ENCODE peak calls at places on chromosomes 1 and 21, in five cellular contexts. V is right atrium auricular region; G is breast epithelium; T is prostate gland; D is CD8-positive, alpha-beta memory T cell. A is an unnamed sample.

GRCh38 chr21:45281411-45282282 is 6.0 kb downstream of the POFUT2 start:
- DNase-seq in V (no peak), G (peak; percentile 50), T (no peak), D (no peak), A (no peak)

GRCh38 chr1:22641906-22642636 is 1.4 kb upstream of the C1QC start:
- DNase-seq in V (peak; percentile 76), G (peak; percentile 80), T (peak; percentile 77), D (peak; percentile 44), A (no peak)

GRCh38 chr1:22414244-22414751 is 37.4 kb upstream of the ZBTB40 start:
- DNase-seq in V (no peak), G (peak; percentile 77), T (peak; percentile 86), D (no peak), A (no peak)

GRCh38 chr1:65581120-65581519 is 160.7 kb downstream of the LEPR start:
- DNase-seq in V (no peak), G (no peak), T (no peak), D (no peak), A (no peak)

GRCh38 chr1:78607334-78607927 is 12.8 kb upstream of the IFI44L start:
- DNase-seq in V (no peak), G (no peak), T (no peak), D (no peak), A (no peak)

GRCh38 chr1:152182942-152183341 is 23.9 kb upstream of the RPTN start:
- DNase-seq in V (no peak), G (no peak), T (peak; percentile 65), D (no peak), A (no peak)

GRCh38 chr1:207003216-207003615 is 29.3 kb downstream of the C1orf116 start:
- DNase-seq in V (no peak), G (no peak), T (no peak), D (no peak), A (peak; percentile 52)

GRCh38 chr21:45612096-45613019 is 31.2 kb upstream of the PCBP3 start:
- DNase-seq in V (no peak), G (peak; percentile 36), T (no peak), D (no peak), A (no peak)

GRCh38 chr1:207822602-207823451 is 71.0 kb downstream of the CD46 start:
- DNase-seq in V (peak; percentile 98), G (peak; percentile 86), T (peak; percentile 95), D (peak; percentile 81), A (no peak)

GRCh38 chr1:110879758-110880606 is 7.0 kb downstream of the CD53 start:
- DNase-seq in V (no peak), G (no peak), T (no peak), D (no peak), A (no peak)

GRCh38 chr1:206094024-206094423 is 23.2 kb downstream of the AVPR1B start:
- DNase-seq in V (no peak), G (no peak), T (no peak), D (no peak), A (no peak)

GRCh38 chr1:200530551-200531261 is 89.8 kb downstream of the KIF14 start:
- DNase-seq in V (no peak), G (no peak), T (no peak), D (peak; percentile 79), A (no peak)

GRCh38 chr1:185825556-185825955 is 91.4 kb downstream of the HMCN1 start:
- DNase-seq in V (no peak), G (no peak), T (no peak), D (no peak), A (no peak)

GRCh38 chr1:231807498-231807897 is 180.9 kb downstream of the DISC1 start:
- DNase-seq in V (no peak), G (no peak), T (peak; percentile 15), D (no peak), A (no peak)

GRCh38 chr1:16375521-16376359 is 8.7 kb downstream of the SZRD1 start:
- DNase-seq in V (no peak), G (no peak), T (no peak), D (no peak), A (no peak)

GRCh38 chr21:36701912-36702621 is 3.2 kb downstream of the SIM2 start:
- DNase-seq in V (no peak), G (no peak), T (no peak), D (no peak), A (no peak)

GRCh38 chr1:241749924-241750695 is 97.9 kb upstream of the EXO1 start:
- DNase-seq in V (no peak), G (no peak), T (no peak), D (no peak), A (no peak)

GRCh38 chr1:58592521-58593134 is 15.6 kb upstream of the TACSTD2 start:
- DNase-seq in V (no peak), G (no peak), T (peak; percentile 63), D (no peak), A (no peak)

GRCh38 chr1:41315482-41315823 is 45.8 kb upstream of the FOXO6 start:
- DNase-seq in V (no peak), G (no peak), T (no peak), D (no peak), A (no peak)

GRCh38 chr1:54867717-54868057 is 19.3 kb downstream of the DHCR24 start:
- DNase-seq in V (no peak), G (no peak), T (no peak), D (no peak), A (no peak)

GRCh38 chr1:167173516-167174184 is 47.0 kb upstream of the POU2F1 start:
- DNase-seq in V (no peak), G (no peak), T (no peak), D (no peak), A (no peak)

GRCh38 chr1:37602750-37603694 is 7.3 kb upstream of the GNL2 start:
- DNase-seq in V (no peak), G (no peak), T (no peak), D (peak; percentile 43), A (no peak)

GRCh38 chr1:55443175-55443933 is 228.2 kb upstream of the USP24 start:
- DNase-seq in V (peak; percentile 98), G (peak; percentile 52), T (peak; percentile 10), D (no peak), A (peak; percentile 99)

GRCh38 chr1:154014154-154014910 is 23.8 kb downstream of the RPS27 start:
- DNase-seq in V (no peak), G (no peak), T (no peak), D (no peak), A (no peak)

GRCh38 chr1:38941093-38941492 is 537 bp downstream of the RHBDL2 start:
- DNase-seq in V (no peak), G (no peak), T (no peak), D (no peak), A (no peak)

GRCh38 chr1:2840036-2840809 is 38.7 kb upstream of the TTC34 start:
- DNase-seq in V (no peak), G (no peak), T (no peak), D (peak; percentile 72), A (no peak)

GRCh38 chr21:43866233-43866632 is 1.2 kb downstream of the AGPAT3 start:
- DNase-seq in V (no peak), G (no peak), T (peak; percentile 55), D (no peak), A (no peak)

DNA sequence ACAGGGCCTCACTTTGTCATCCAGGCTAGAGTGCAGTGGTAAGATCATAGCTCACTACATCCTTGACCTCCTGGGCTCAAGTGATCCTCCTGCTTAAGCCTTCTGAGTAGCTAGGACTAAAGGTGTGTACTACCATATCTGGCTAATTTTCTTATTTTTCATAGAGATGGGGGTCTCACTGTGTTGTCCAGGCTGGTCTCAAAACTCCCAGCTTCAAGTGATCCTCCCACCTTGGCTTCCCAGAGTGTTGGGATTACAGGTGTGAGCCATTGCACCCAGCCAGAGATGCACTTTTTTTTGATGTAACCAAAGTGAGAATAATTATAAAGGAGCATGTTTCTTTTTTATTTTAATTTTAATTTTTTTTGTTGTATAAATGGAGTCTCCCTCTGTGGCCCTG is 28.4 kb downstream of the CLIC4 start:
- DNase-seq in V (no peak), G (no peak), T (no peak), D (no peak), A (no peak)
- H3K4me1 ChIP-seq in V (no peaks in the 10 kb centered on the region), G (no peaks in the 10 kb centered on the region), T (no peaks in the 10 kb centered on the region), D (no peaks in the 10 kb centered on the region), A (peaks cover 49% of the 10 kb centered on the region)

DNA sequence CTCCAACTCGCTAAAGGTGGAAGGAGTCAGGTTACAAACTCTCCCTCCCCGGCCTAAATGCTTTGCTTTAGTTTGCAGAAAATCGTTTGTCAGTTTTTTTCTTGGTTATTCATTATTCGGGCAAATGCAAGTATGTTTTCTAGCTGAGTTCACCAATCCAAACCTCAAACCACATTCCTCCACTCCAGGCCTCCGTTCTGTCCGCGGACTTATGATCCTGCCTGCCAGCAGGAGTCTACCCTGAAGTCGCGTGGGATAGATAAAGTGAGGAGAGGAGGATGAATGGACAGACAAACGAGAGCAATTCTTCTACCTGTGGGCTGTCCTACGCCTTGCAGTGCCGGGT is 1.3 kb downstream of the ADAMTS1 start:
- DNase-seq in V (no peak), G (no peak), T (no peak), D (no peak), A (no peak)
- H3K9me3 ChIP-seq in V (no peaks in the 10 kb centered on the region), G (no peaks in the 10 kb centered on the region), T (no peaks in the 10 kb centered on the region), D (no peaks in the 10 kb centered on the region), A (no peaks in the 10 kb centered on the region)

GRCh38 chr1:202810615-202811295 is at the start of gene PCAT6:
- DNase-seq in V (peak; percentile 95), G (peak; percentile 95), T (peak; percentile 96), D (peak; percentile 83), A (no peak)

GRCh38 chr1:202811296-202812175 is 782 bp downstream of the PCAT6 start:
- DNase-seq in V (no peak), G (no peak), T (no peak), D (peak; percentile 45), A (no peak)

GRCh38 chr1:202810193-202810614 is 550 bp upstream of the PCAT6 start:
- DNase-seq in V (no peak), G (no peak), T (peak; percentile 7), D (no peak), A (no peak)

GRCh38 chr1:202815120-202815519 is 4.4 kb downstream of the PCAT6 start:
- DNase-seq in V (no peak), G (no peak), T (no peak), D (no peak), A (no peak)

DNA sequence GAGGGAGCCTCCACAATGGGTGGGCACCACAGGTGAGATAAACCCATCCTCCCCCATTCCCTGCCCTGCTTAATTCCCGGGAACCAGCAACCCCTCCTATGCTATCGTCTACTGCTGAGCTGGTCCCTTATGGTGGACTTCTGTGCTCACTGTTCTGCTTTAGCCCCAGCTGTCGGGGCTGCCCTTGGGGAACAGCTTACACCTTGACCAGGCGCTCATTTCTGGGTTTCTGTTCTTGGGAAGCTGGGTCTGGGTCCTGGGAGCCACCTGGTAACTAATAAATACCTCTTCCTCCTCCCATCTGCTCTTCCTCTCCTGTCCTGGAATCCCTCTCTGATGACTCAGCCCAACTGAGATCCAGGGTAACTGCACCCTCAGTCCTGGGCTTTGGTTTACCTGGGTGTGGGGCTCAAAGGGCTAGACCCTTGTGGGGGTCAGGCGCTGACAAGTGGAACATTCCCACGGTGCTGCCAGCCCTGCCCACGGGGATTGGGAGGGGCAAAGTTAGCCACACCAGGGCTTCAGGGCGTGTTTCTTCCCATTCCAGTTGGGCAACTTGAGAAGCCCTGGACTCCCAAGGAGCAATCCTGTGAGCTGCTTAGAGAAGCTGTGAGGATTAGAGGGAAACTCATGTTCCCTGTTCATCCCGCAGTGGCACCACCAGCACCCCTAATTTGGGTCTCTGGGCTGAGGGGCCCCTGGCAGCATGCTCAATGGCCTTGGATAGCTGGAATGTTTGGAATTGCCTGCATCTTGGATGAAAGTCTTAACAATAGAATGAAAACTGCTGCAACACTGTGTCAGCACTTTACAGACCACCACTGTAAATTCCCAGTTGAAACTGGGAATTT is 1.6 kb downstream of the PCAT6 start:
- DNase-seq in V (no peak), G (peak; percentile 62), T (no peak), D (no peak), A (no peak)
- H3K4me1 ChIP-seq in V (no peaks in the 10 kb centered on the region), G (no peaks in the 10 kb centered on the region), T (no peaks in the 10 kb centered on the region), D (peaks cover 20% of the 10 kb centered on the region), A (peaks cover 13% of the 10 kb centered on the region)

GRCh38 chr1:79822053-79822452 is 815.5 kb upstream of the ADGRL4 start:
- DNase-seq in V (no peak), G (no peak), T (no peak), D (no peak), A (no peak)

GRCh38 chr1:79825551-79825950 is 819.0 kb upstream of the ADGRL4 start:
- DNase-seq in V (no peak), G (no peak), T (no peak), D (no peak), A (no peak)
- H3K9me3 ChIP-seq in V (no peaks in the 10 kb centered on the region), G (no peaks in the 10 kb centered on the region), T (no peaks in the 10 kb centered on the region), D (no peaks in the 10 kb centered on the region), A (no peaks in the 10 kb centered on the region)

A was measured in vagina.